ENCODE peak calls at places on chromosome 9, in ten cellular contexts. One of them, this sample, is unnamed.

GRCh38 chr9:107489144-107489673 is 360 bp downstream of the KLF4 start:
- DNase-seq in BJ: no peak
- DNase-seq in uterus: no peak
- DNase-seq in lower lobe of right lung: no peak
- DNase-seq in heart left ventricle: no peak
- DNase-seq in lower leg skin: peak
- DNase-seq in SK-N-SH: no peak
- DNase-seq in epithelial cell of esophagus: no peak
- DNase-seq in neural progenitor cell: no peak
- DNase-seq in endodermal cell: no peak
- DNase-seq in this sample: no peak

GRCh38 chr9:19641046-19641445 is 147.8 kb downstream of the SLC24A2 start:
- DNase-seq in epithelial cell of esophagus: no peak
- DNase-seq in lower lobe of right lung: no peak
- DNase-seq in SK-N-SH: no peak
- DNase-seq in heart left ventricle: no peak
- DNase-seq in lower leg skin: no peak
- DNase-seq in endodermal cell: no peak
- DNase-seq in BJ: no peak
- DNase-seq in uterus: no peak
- DNase-seq in neural progenitor cell: peak
- DNase-seq in this sample: no peak

GRCh38 chr9:91214867-91215266 is 146.9 kb downstream of the AUH start:
- DNase-seq in endodermal cell: no peak
- DNase-seq in SK-N-SH: no peak
- DNase-seq in uterus: no peak
- DNase-seq in BJ: no peak
- DNase-seq in lower leg skin: no peak
- DNase-seq in epithelial cell of esophagus: no peak
- DNase-seq in heart left ventricle: no peak
- DNase-seq in neural progenitor cell: no peak
- DNase-seq in lower lobe of right lung: no peak
- DNase-seq in this sample: no peak

GRCh38 chr9:128642675-128643074 is 14.0 kb downstream of the DYNC2I2 start:
- DNase-seq in lower leg skin: no peak
- DNase-seq in SK-N-SH: no peak
- DNase-seq in lower lobe of right lung: no peak
- DNase-seq in neural progenitor cell: no peak
- DNase-seq in heart left ventricle: peak
- DNase-seq in BJ: no peak
- DNase-seq in epithelial cell of esophagus: peak
- DNase-seq in uterus: no peak
- DNase-seq in endodermal cell: no peak
- DNase-seq in this sample: no peak

GRCh38 chr9:96420468-96421219 is 2.5 kb upstream of the ZNF367 start:
- DNase-seq in neural progenitor cell: peak
- DNase-seq in SK-N-SH: no peak
- DNase-seq in heart left ventricle: no peak
- DNase-seq in epithelial cell of esophagus: peak
- DNase-seq in lower leg skin: peak
- DNase-seq in BJ: peak
- DNase-seq in lower lobe of right lung: no peak
- DNase-seq in endodermal cell: peak
- DNase-seq in uterus: no peak
- DNase-seq in this sample: peak

GRCh38 chr9:116434314-116434713 is 252.8 kb upstream of the TRIM32 start:
- DNase-seq in lower leg skin: no peak
- DNase-seq in endodermal cell: no peak
- DNase-seq in epithelial cell of esophagus: no peak
- DNase-seq in heart left ventricle: no peak
- DNase-seq in neural progenitor cell: no peak
- DNase-seq in lower lobe of right lung: no peak
- DNase-seq in uterus: no peak
- DNase-seq in BJ: no peak
- DNase-seq in SK-N-SH: no peak
- DNase-seq in this sample: no peak

GRCh38 chr9:77455312-77455927 is 192.7 kb downstream of the GNA14 start:
- DNase-seq in heart left ventricle: no peak
- DNase-seq in epithelial cell of esophagus: peak
- DNase-seq in lower leg skin: no peak
- DNase-seq in lower lobe of right lung: no peak
- DNase-seq in BJ: no peak
- DNase-seq in SK-N-SH: no peak
- DNase-seq in uterus: no peak
- DNase-seq in endodermal cell: peak
- DNase-seq in neural progenitor cell: no peak
- DNase-seq in this sample: no peak

GRCh38 chr9:135939351-135940265 is 21.6 kb downstream of the UBAC1 start:
- DNase-seq in uterus: no peak
- DNase-seq in BJ: no peak
- DNase-seq in neural progenitor cell: no peak
- DNase-seq in lower lobe of right lung: no peak
- DNase-seq in epithelial cell of esophagus: peak
- DNase-seq in lower leg skin: no peak
- DNase-seq in endodermal cell: no peak
- DNase-seq in heart left ventricle: peak
- DNase-seq in SK-N-SH: no peak
- DNase-seq in this sample: no peak

GRCh38 chr9:105858877-105859276 is 164.5 kb downstream of the TMEM38B start:
- DNase-seq in lower lobe of right lung: no peak
- DNase-seq in neural progenitor cell: no peak
- DNase-seq in epithelial cell of esophagus: no peak
- DNase-seq in uterus: no peak
- DNase-seq in heart left ventricle: no peak
- DNase-seq in endodermal cell: no peak
- DNase-seq in lower leg skin: no peak
- DNase-seq in BJ: no peak
- DNase-seq in SK-N-SH: no peak
- DNase-seq in this sample: no peak

GRCh38 chr9:105858284-105858683 is 163.9 kb downstream of the TMEM38B start:
- DNase-seq in heart left ventricle: no peak
- DNase-seq in neural progenitor cell: no peak
- DNase-seq in endodermal cell: no peak
- DNase-seq in epithelial cell of esophagus: no peak
- DNase-seq in SK-N-SH: no peak
- DNase-seq in lower leg skin: no peak
- DNase-seq in uterus: no peak
- DNase-seq in lower lobe of right lung: no peak
- DNase-seq in BJ: no peak
- DNase-seq in this sample: no peak

GRCh38 chr9:105862002-105862401 is 167.7 kb downstream of the TMEM38B start:
- DNase-seq in epithelial cell of esophagus: no peak
- DNase-seq in uterus: no peak
- DNase-seq in lower leg skin: no peak
- DNase-seq in lower lobe of right lung: no peak
- DNase-seq in neural progenitor cell: no peak
- DNase-seq in heart left ventricle: no peak
- DNase-seq in SK-N-SH: no peak
- DNase-seq in BJ: no peak
- DNase-seq in endodermal cell: no peak
- DNase-seq in this sample: no peak

GRCh38 chr9:105859428-105860091 is 165.2 kb downstream of the TMEM38B start:
- DNase-seq in BJ: no peak
- DNase-seq in heart left ventricle: no peak
- DNase-seq in endodermal cell: no peak
- DNase-seq in epithelial cell of esophagus: no peak
- DNase-seq in lower leg skin: no peak
- DNase-seq in lower lobe of right lung: no peak
- DNase-seq in uterus: no peak
- DNase-seq in neural progenitor cell: no peak
- DNase-seq in SK-N-SH: no peak
- DNase-seq in this sample: no peak

DNA sequence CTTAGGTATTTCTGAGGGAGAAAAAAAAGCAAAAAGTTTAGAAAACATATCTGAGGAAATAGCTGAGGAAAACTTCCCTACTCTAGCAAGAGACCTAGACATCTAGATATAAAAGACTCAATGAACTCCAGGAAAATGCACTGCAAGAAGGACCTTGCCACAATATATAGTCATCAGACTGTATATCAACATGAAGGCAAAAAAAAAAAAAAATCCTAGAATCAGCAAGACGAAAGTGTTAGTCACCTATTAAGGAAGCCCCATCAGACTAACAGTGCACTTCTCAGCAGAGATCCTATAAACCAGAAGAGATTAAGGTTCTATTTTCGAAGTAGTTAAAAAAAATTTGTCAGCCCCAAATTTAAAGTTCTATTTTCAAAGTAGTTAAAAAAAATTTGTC is 166.2 kb downstream of the TMEM38B start:
- DNase-seq in lower leg skin: no peak
- DNase-seq in endodermal cell: no peak
- DNase-seq in lower lobe of right lung: no peak
- DNase-seq in epithelial cell of esophagus: no peak
- DNase-seq in neural progenitor cell: no peak
- DNase-seq in uterus: no peak
- DNase-seq in heart left ventricle: no peak
- DNase-seq in BJ: no peak
- DNase-seq in SK-N-SH: no peak
- DNase-seq in this sample: no peak
- TF ChIP-seq CTCF in lower leg skin: no peak
- TF ChIP-seq CTCF in endodermal cell: no peak
- TF ChIP-seq CTCF in lower lobe of right lung: no peak
- TF ChIP-seq CTCF in epithelial cell of esophagus: no peak
- TF ChIP-seq CTCF in neural progenitor cell: no peak
- TF ChIP-seq CTCF in uterus: no peak
- TF ChIP-seq CTCF in heart left ventricle: no peak
- TF ChIP-seq CTCF in BJ: no peak
- TF ChIP-seq CTCF in SK-N-SH: no peak
- TF ChIP-seq CTCF in this sample: no peak

DNA sequence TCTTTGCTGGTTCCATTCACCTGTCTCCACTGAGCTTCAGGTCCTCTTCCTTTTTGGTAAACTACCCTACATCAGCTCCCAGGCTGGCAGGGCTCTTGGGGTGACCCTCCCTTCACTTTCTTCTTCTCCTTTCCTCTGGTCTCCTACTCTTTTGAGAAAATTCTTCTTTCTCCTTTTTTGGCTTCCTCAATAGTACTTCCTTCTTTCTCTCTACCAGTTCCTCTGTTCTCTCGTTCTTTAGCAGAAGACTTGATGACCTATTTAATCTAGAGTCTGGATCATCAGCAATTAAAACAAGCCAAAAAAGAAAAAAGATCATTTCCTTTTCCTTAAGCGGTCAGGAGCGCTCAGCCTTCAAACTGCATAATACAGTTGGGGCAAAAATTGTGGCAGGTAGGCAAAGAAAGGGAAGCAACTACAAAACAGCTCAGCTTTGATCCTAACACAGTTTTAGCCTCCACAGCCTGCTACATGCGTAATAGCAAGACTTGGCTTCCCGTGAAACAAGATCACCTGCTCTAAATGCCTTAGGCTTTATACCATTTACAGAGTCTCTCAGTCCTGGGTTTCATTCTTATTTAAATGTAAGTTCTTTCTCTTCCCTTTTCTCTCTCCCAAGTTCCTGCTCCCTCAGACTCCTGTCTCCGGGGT is 14.0 kb upstream of the GSN start:
- DNase-seq in epithelial cell of esophagus: no peak
- DNase-seq in BJ: no peak
- DNase-seq in neural progenitor cell: no peak
- DNase-seq in lower leg skin: no peak
- DNase-seq in heart left ventricle: no peak
- DNase-seq in lower lobe of right lung: no peak
- DNase-seq in endodermal cell: peak
- DNase-seq in uterus: no peak
- DNase-seq in SK-N-SH: no peak
- DNase-seq in this sample: no peak
- H3K4me3 ChIP-seq in epithelial cell of esophagus: no peak
- H3K4me3 ChIP-seq in BJ: no peak
- H3K4me3 ChIP-seq in neural progenitor cell: no peak
- H3K4me3 ChIP-seq in lower leg skin: no peak
- H3K4me3 ChIP-seq in heart left ventricle: no peak
- H3K4me3 ChIP-seq in lower lobe of right lung: no peak
- H3K4me3 ChIP-seq in endodermal cell: no peak
- H3K4me3 ChIP-seq in uterus: no peak
- H3K4me3 ChIP-seq in SK-N-SH: no peak
- H3K4me3 ChIP-seq in this sample: no peak

GRCh38 chr9:137213160-137214060 is 7.9 kb downstream of the NDOR1 start:
- DNase-seq in neural progenitor cell: no peak
- DNase-seq in lower leg skin: no peak
- DNase-seq in BJ: no peak
- DNase-seq in epithelial cell of esophagus: no peak
- DNase-seq in endodermal cell: no peak
- DNase-seq in uterus: no peak
- DNase-seq in heart left ventricle: no peak
- DNase-seq in lower lobe of right lung: no peak
- DNase-seq in SK-N-SH: peak
- DNase-seq in this sample: no peak
- TF ChIP-seq CTCF in neural progenitor cell: no peak
- TF ChIP-seq CTCF in lower leg skin: no peak
- TF ChIP-seq CTCF in BJ: peak
- TF ChIP-seq CTCF in epithelial cell of esophagus: peak
- TF ChIP-seq CTCF in endodermal cell: peak
- TF ChIP-seq CTCF in uterus: no peak
- TF ChIP-seq CTCF in heart left ventricle: no peak
- TF ChIP-seq CTCF in lower lobe of right lung: no peak
- TF ChIP-seq CTCF in SK-N-SH: peak
- TF ChIP-seq CTCF in this sample: no peak

GRCh38 chr9:99361827-99362226 is 139.7 kb downstream of the SEC61B start:
- DNase-seq in epithelial cell of esophagus: no peak
- DNase-seq in uterus: no peak
- DNase-seq in heart left ventricle: no peak
- DNase-seq in BJ: no peak
- DNase-seq in neural progenitor cell: peak
- DNase-seq in lower leg skin: no peak
- DNase-seq in lower lobe of right lung: no peak
- DNase-seq in endodermal cell: peak
- DNase-seq in SK-N-SH: no peak
- DNase-seq in this sample: no peak

GRCh38 chr9:99359336-99359735 is 137.3 kb downstream of the SEC61B start:
- DNase-seq in neural progenitor cell: no peak
- DNase-seq in BJ: no peak
- DNase-seq in endodermal cell: peak
- DNase-seq in heart left ventricle: no peak
- DNase-seq in lower lobe of right lung: no peak
- DNase-seq in uterus: no peak
- DNase-seq in epithelial cell of esophagus: no peak
- DNase-seq in lower leg skin: no peak
- DNase-seq in SK-N-SH: no peak
- DNase-seq in this sample: no peak

GRCh38 chr9:99363509-99363908 is 141.4 kb downstream of the SEC61B start:
- DNase-seq in neural progenitor cell: no peak
- DNase-seq in epithelial cell of esophagus: no peak
- DNase-seq in uterus: no peak
- DNase-seq in SK-N-SH: no peak
- DNase-seq in endodermal cell: no peak
- DNase-seq in lower lobe of right lung: no peak
- DNase-seq in heart left ventricle: no peak
- DNase-seq in lower leg skin: no peak
- DNase-seq in BJ: no peak
- DNase-seq in this sample: no peak

GRCh38 chr9:99360026-99360425 is 137.9 kb downstream of the SEC61B start:
- DNase-seq in BJ: no peak
- DNase-seq in neural progenitor cell: no peak
- DNase-seq in SK-N-SH: peak
- DNase-seq in heart left ventricle: no peak
- DNase-seq in epithelial cell of esophagus: no peak
- DNase-seq in endodermal cell: no peak
- DNase-seq in lower lobe of right lung: no peak
- DNase-seq in uterus: no peak
- DNase-seq in lower leg skin: no peak
- DNase-seq in this sample: no peak

DNA sequence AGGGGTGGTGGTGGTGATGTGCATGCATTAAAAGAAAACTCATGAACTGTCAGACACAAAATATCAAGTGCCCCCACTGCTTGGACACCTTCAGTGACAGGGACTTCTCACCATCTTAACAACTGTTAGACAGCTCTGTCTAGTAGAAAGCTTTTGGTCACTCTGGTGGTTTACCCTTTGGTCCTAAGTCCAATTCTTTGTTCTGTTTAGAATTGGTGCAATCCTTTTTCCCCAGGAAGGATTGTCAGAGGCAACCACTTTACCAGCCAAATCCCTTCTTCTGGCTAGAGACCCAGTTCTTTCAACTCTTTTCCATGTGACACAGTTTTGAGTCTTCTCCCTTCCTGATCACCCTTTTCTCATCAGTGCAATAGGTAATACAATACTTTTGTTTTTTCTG is 140.2 kb downstream of the SEC61B start:
- DNase-seq in SK-N-SH: no peak
- DNase-seq in neural progenitor cell: no peak
- DNase-seq in lower lobe of right lung: no peak
- DNase-seq in uterus: no peak
- DNase-seq in epithelial cell of esophagus: no peak
- DNase-seq in heart left ventricle: no peak
- DNase-seq in lower leg skin: no peak
- DNase-seq in endodermal cell: no peak
- DNase-seq in BJ: no peak
- DNase-seq in this sample: no peak
- H3K4me3 ChIP-seq in SK-N-SH: no peak
- H3K4me3 ChIP-seq in neural progenitor cell: no peak
- H3K4me3 ChIP-seq in lower lobe of right lung: no peak
- H3K4me3 ChIP-seq in uterus: no peak
- H3K4me3 ChIP-seq in epithelial cell of esophagus: no peak
- H3K4me3 ChIP-seq in heart left ventricle: no peak
- H3K4me3 ChIP-seq in lower leg skin: no peak
- H3K4me3 ChIP-seq in endodermal cell: no peak
- H3K4me3 ChIP-seq in BJ: no peak
- H3K4me3 ChIP-seq in this sample: no peak

This sample was measured in AG04449.